ENCODE peak calls at places on chromosomes 7 and 10, in seven cellular contexts. One of them, this sample, is unnamed.

GRCh38 chr7:108525327-108525984 is 479 bp downstream of the PNPLA8 start:
- DNase-seq in germinal center: peak
- DNase-seq in left ventricle myocardium inferior: peak
- DNase-seq in NCI-H460: peak
- DNase-seq in EH: peak
- DNase-seq in lung: peak
- DNase-seq in adrenal gland: peak
- DNase-seq in this sample: peak

GRCh38 chr7:35761882-35762720 is 38.8 kb upstream of the SEPTIN7 start:
- DNase-seq in germinal center: no peak
- DNase-seq in left ventricle myocardium inferior: no peak
- DNase-seq in NCI-H460: no peak
- DNase-seq in EH: peak
- DNase-seq in lung: no peak
- DNase-seq in adrenal gland: no peak
- DNase-seq in this sample: peak

GRCh38 chr7:112112822-112113255 is 93.4 kb downstream of the DOCK4 start:
- DNase-seq in germinal center: no peak
- DNase-seq in left ventricle myocardium inferior: no peak
- DNase-seq in NCI-H460: no peak
- DNase-seq in EH: peak
- DNase-seq in lung: no peak
- DNase-seq in adrenal gland: peak
- DNase-seq in this sample: peak

GRCh38 chr7:132857031-132857430 is 224.9 kb downstream of the CHCHD3 start:
- DNase-seq in germinal center: no peak
- DNase-seq in left ventricle myocardium inferior: no peak
- DNase-seq in NCI-H460: no peak
- DNase-seq in EH: no peak
- DNase-seq in lung: no peak
- DNase-seq in adrenal gland: no peak
- DNase-seq in this sample: no peak

GRCh38 chr10:126454045-126454751 is 65.9 kb upstream of the ADAM12 start:
- DNase-seq in germinal center: no peak
- DNase-seq in left ventricle myocardium inferior: no peak
- DNase-seq in NCI-H460: no peak
- DNase-seq in EH: no peak
- DNase-seq in lung: no peak
- DNase-seq in adrenal gland: no peak
- DNase-seq in this sample: no peak

GRCh38 chr10:74094231-74094630 is 56.4 kb downstream of the AP3M1 start:
- DNase-seq in germinal center: no peak
- DNase-seq in left ventricle myocardium inferior: no peak
- DNase-seq in NCI-H460: no peak
- DNase-seq in EH: no peak
- DNase-seq in lung: no peak
- DNase-seq in adrenal gland: no peak
- DNase-seq in this sample: no peak

GRCh38 chr7:47335557-47336177 is 246.2 kb downstream of the TNS3 start:
- DNase-seq in germinal center: no peak
- DNase-seq in left ventricle myocardium inferior: peak
- DNase-seq in NCI-H460: no peak
- DNase-seq in EH: no peak
- DNase-seq in lung: no peak
- DNase-seq in adrenal gland: no peak
- DNase-seq in this sample: no peak

GRCh38 chr10:87656431-87657072 is 3.1 kb upstream of the PAPSS2 start:
- DNase-seq in germinal center: peak
- DNase-seq in left ventricle myocardium inferior: no peak
- DNase-seq in NCI-H460: no peak
- DNase-seq in EH: peak
- DNase-seq in lung: no peak
- DNase-seq in adrenal gland: no peak
- DNase-seq in this sample: peak

GRCh38 chr7:44221231-44221791 is 20.5 kb downstream of the YKT6 start:
- DNase-seq in germinal center: no peak
- DNase-seq in left ventricle myocardium inferior: peak
- DNase-seq in NCI-H460: no peak
- DNase-seq in EH: peak
- DNase-seq in lung: no peak
- DNase-seq in adrenal gland: no peak
- DNase-seq in this sample: no peak

GRCh38 chr10:93680414-93681047 is 21.9 kb downstream of the FRA10AC1 start:
- DNase-seq in germinal center: peak
- DNase-seq in left ventricle myocardium inferior: no peak
- DNase-seq in NCI-H460: peak
- DNase-seq in EH: peak
- DNase-seq in lung: no peak
- DNase-seq in adrenal gland: no peak
- DNase-seq in this sample: peak

GRCh38 chr10:100182281-100182680 is 3.5 kb downstream of the ERLIN1 start:
- DNase-seq in germinal center: no peak
- DNase-seq in left ventricle myocardium inferior: no peak
- DNase-seq in NCI-H460: no peak
- DNase-seq in EH: no peak
- DNase-seq in lung: no peak
- DNase-seq in adrenal gland: no peak
- DNase-seq in this sample: no peak

GRCh38 chr7:116863168-116863670 is 832 bp downstream of the CAPZA2 start:
- DNase-seq in germinal center: peak
- DNase-seq in left ventricle myocardium inferior: peak
- DNase-seq in NCI-H460: peak
- DNase-seq in EH: peak
- DNase-seq in lung: peak
- DNase-seq in adrenal gland: no peak
- DNase-seq in this sample: no peak

GRCh38 chr7:8160250-8160649 is 101.7 kb downstream of the ICA1 start:
- DNase-seq in germinal center: no peak
- DNase-seq in left ventricle myocardium inferior: no peak
- DNase-seq in NCI-H460: no peak
- DNase-seq in EH: no peak
- DNase-seq in lung: no peak
- DNase-seq in adrenal gland: no peak
- DNase-seq in this sample: no peak

GRCh38 chr7:42639930-42640329 is 271.9 kb downstream of the C7orf25 start:
- DNase-seq in germinal center: no peak
- DNase-seq in left ventricle myocardium inferior: no peak
- DNase-seq in NCI-H460: no peak
- DNase-seq in EH: peak
- DNase-seq in lung: no peak
- DNase-seq in adrenal gland: no peak
- DNase-seq in this sample: no peak

GRCh38 chr7:76291346-76292205 is 10.9 kb upstream of the HSPB1 start:
- DNase-seq in germinal center: peak
- DNase-seq in left ventricle myocardium inferior: peak
- DNase-seq in NCI-H460: peak
- DNase-seq in EH: peak
- DNase-seq in lung: peak
- DNase-seq in adrenal gland: peak
- DNase-seq in this sample: peak

GRCh38 chr10:43217563-43218205 is 49.2 kb downstream of the RASGEF1A start:
- DNase-seq in germinal center: no peak
- DNase-seq in left ventricle myocardium inferior: no peak
- DNase-seq in NCI-H460: no peak
- DNase-seq in EH: no peak
- DNase-seq in lung: no peak
- DNase-seq in adrenal gland: no peak
- DNase-seq in this sample: no peak

GRCh38 chr7:31500656-31501055 is 13.2 kb upstream of the ITPRID1 start:
- DNase-seq in germinal center: no peak
- DNase-seq in left ventricle myocardium inferior: no peak
- DNase-seq in NCI-H460: no peak
- DNase-seq in EH: no peak
- DNase-seq in lung: no peak
- DNase-seq in adrenal gland: no peak
- DNase-seq in this sample: no peak

GRCh38 chr7:102436123-102436522 is 2.7 kb downstream of the ORAI2 start:
- DNase-seq in germinal center: no peak
- DNase-seq in left ventricle myocardium inferior: no peak
- DNase-seq in NCI-H460: no peak
- DNase-seq in EH: no peak
- DNase-seq in lung: no peak
- DNase-seq in adrenal gland: no peak
- DNase-seq in this sample: no peak

GRCh38 chr10:24908793-24909423 is 43.5 kb downstream of the PRTFDC1 start:
- DNase-seq in germinal center: no peak
- DNase-seq in left ventricle myocardium inferior: no peak
- DNase-seq in NCI-H460: peak
- DNase-seq in EH: peak
- DNase-seq in lung: no peak
- DNase-seq in adrenal gland: peak
- DNase-seq in this sample: peak

GRCh38 chr10:32911285-32912016 is 46.6 kb downstream of the ITGB1 start:
- DNase-seq in germinal center: no peak
- DNase-seq in left ventricle myocardium inferior: no peak
- DNase-seq in NCI-H460: no peak
- DNase-seq in EH: no peak
- DNase-seq in lung: no peak
- DNase-seq in adrenal gland: no peak
- DNase-seq in this sample: no peak

GRCh38 chr10:89695307-89695706 is 6.1 kb upstream of the KIF20B start:
- DNase-seq in germinal center: no peak
- DNase-seq in left ventricle myocardium inferior: no peak
- DNase-seq in NCI-H460: no peak
- DNase-seq in EH: no peak
- DNase-seq in lung: no peak
- DNase-seq in adrenal gland: no peak
- DNase-seq in this sample: peak

GRCh38 chr7:18590744-18591340 is 95.3 kb downstream of the HDAC9 start:
- DNase-seq in germinal center: no peak
- DNase-seq in left ventricle myocardium inferior: no peak
- DNase-seq in NCI-H460: peak
- DNase-seq in EH: peak
- DNase-seq in lung: no peak
- DNase-seq in adrenal gland: no peak
- DNase-seq in this sample: peak

GRCh38 chr7:33185786-33186185 is 56.4 kb downstream of the BBS9 start:
- DNase-seq in germinal center: peak
- DNase-seq in left ventricle myocardium inferior: no peak
- DNase-seq in NCI-H460: peak
- DNase-seq in EH: peak
- DNase-seq in lung: no peak
- DNase-seq in adrenal gland: no peak
- DNase-seq in this sample: peak

GRCh38 chr10:103542764-103543616 is 49.5 kb downstream of the NEURL1 start:
- DNase-seq in germinal center: no peak
- DNase-seq in left ventricle myocardium inferior: no peak
- DNase-seq in NCI-H460: peak
- DNase-seq in EH: peak
- DNase-seq in lung: no peak
- DNase-seq in adrenal gland: no peak
- DNase-seq in this sample: peak

GRCh38 chr7:44661233-44661632 is 54.8 kb downstream of the OGDH start:
- DNase-seq in germinal center: no peak
- DNase-seq in left ventricle myocardium inferior: no peak
- DNase-seq in NCI-H460: no peak
- DNase-seq in EH: no peak
- DNase-seq in lung: no peak
- DNase-seq in adrenal gland: no peak
- DNase-seq in this sample: no peak

GRCh38 chr10:95201736-95202135 is 7.7 kb downstream of the ACSM6 start:
- DNase-seq in germinal center: no peak
- DNase-seq in left ventricle myocardium inferior: no peak
- DNase-seq in NCI-H460: peak
- DNase-seq in EH: peak
- DNase-seq in lung: no peak
- DNase-seq in adrenal gland: no peak
- DNase-seq in this sample: peak

GRCh38 chr7:134438946-134439345 is 20.0 kb downstream of the AKR1B1 start:
- DNase-seq in germinal center: no peak
- DNase-seq in left ventricle myocardium inferior: no peak
- DNase-seq in NCI-H460: no peak
- DNase-seq in EH: no peak
- DNase-seq in lung: no peak
- DNase-seq in adrenal gland: no peak
- DNase-seq in this sample: no peak